ENCODE peak calls at places on chromosomes 6 and 20, in five cellular contexts. One of them, this sample, is unnamed.

GRCh38 chr20:53021934-53022333 is 49.8 kb downstream of the TSHZ2 start:
- DNase-seq in stomach: no peak
- DNase-seq in HepG2: no peak
- DNase-seq in spleen: no peak
- DNase-seq in transverse colon: no peak
- DNase-seq in this sample: no peak

GRCh38 chr20:53036992-53037391 is 64.8 kb downstream of the TSHZ2 start:
- DNase-seq in transverse colon: no peak
- DNase-seq in HepG2: no peak
- DNase-seq in stomach: no peak
- DNase-seq in spleen: no peak
- DNase-seq in this sample: no peak

GRCh38 chr6:113857565-113858066 is 471 bp downstream of the MARCKS start:
- DNase-seq in transverse colon: peak; percentile 29
- DNase-seq in stomach: peak; percentile 25
- DNase-seq in HepG2: no peak
- DNase-seq in spleen: peak; percentile 86
- DNase-seq in this sample: peak; percentile 35

GRCh38 chr6:78010130-78010529 is 357.3 kb downstream of the MEI4 start:
- DNase-seq in stomach: no peak
- DNase-seq in HepG2: no peak
- DNase-seq in spleen: no peak
- DNase-seq in transverse colon: no peak
- DNase-seq in this sample: no peak

GRCh38 chr6:54786154-54786553 is 60.4 kb upstream of the FAM83B start:
- DNase-seq in spleen: no peak
- DNase-seq in HepG2: no peak
- DNase-seq in stomach: no peak
- DNase-seq in transverse colon: no peak
- DNase-seq in this sample: no peak

GRCh38 chr6:46410330-46410953 is 80.8 kb downstream of the RCAN2 start:
- DNase-seq in transverse colon: no peak
- DNase-seq in stomach: no peak
- DNase-seq in spleen: no peak
- DNase-seq in HepG2: peak; percentile 57
- DNase-seq in this sample: peak; percentile 28

GRCh38 chr20:44138859-44139258 is 48.1 kb downstream of the JPH2 start:
- DNase-seq in transverse colon: no peak
- DNase-seq in stomach: no peak
- DNase-seq in HepG2: no peak
- DNase-seq in spleen: no peak
- DNase-seq in this sample: no peak

GRCh38 chr6:61835214-61835613 is 450.8 kb downstream of the KHDRBS2 start:
- DNase-seq in HepG2: no peak
- DNase-seq in stomach: no peak
- DNase-seq in transverse colon: no peak
- DNase-seq in spleen: no peak
- DNase-seq in this sample: no peak

GRCh38 chr20:50192364-50193168 is 1.9 kb downstream of the CEBPB start:
- DNase-seq in transverse colon: peak; percentile 85
- DNase-seq in spleen: peak; percentile 93
- DNase-seq in stomach: peak; percentile 78
- DNase-seq in HepG2: peak; percentile 92
- DNase-seq in this sample: peak; percentile 83
- TF ChIP-seq POLR2AphosphoS5 in transverse colon: peak; percentile 74
- TF ChIP-seq POLR2AphosphoS5 in spleen: peak; percentile 53
- TF ChIP-seq POLR2AphosphoS5 in stomach: peak; percentile 76
- TF ChIP-seq POLR2AphosphoS5 in HepG2: peak; percentile 38
- TF ChIP-seq POLR2AphosphoS5 in this sample: peak; percentile 63

GRCh38 chr6:122323361-122323760 is 76.1 kb upstream of the HSF2 start:
- DNase-seq in spleen: no peak
- DNase-seq in HepG2: no peak
- DNase-seq in transverse colon: no peak
- DNase-seq in stomach: no peak
- DNase-seq in this sample: no peak
- H3K4me3 ChIP-seq in spleen: peak overlapping the region; percentile 16
- H3K4me3 ChIP-seq in HepG2: no peak overlapping the region
- H3K4me3 ChIP-seq in transverse colon: no peak overlapping the region
- H3K4me3 ChIP-seq in stomach: peak overlapping the region; percentile 21
- H3K4me3 ChIP-seq in this sample: peak overlapping the region; percentile 44

GRCh38 chr6:44655368-44656342 is 268.1 kb downstream of the CDC5L start:
- DNase-seq in stomach: peak; percentile 64
- DNase-seq in transverse colon: peak; percentile 78
- DNase-seq in spleen: peak; percentile 90
- DNase-seq in HepG2: peak; percentile 63
- DNase-seq in this sample: peak; percentile 95
- TF ChIP-seq CTCF in stomach: peak; percentile 88
- TF ChIP-seq CTCF in transverse colon: peak; percentile 96
- TF ChIP-seq CTCF in spleen: peak; percentile 88
- TF ChIP-seq CTCF in HepG2: peak; percentile 98
- TF ChIP-seq CTCF in this sample: peak; percentile 85

GRCh38 chr6:150307520-150307919 is 61.3 kb upstream of the IYD start:
- DNase-seq in stomach: no peak
- DNase-seq in spleen: no peak
- DNase-seq in transverse colon: no peak
- DNase-seq in HepG2: no peak
- DNase-seq in this sample: no peak

GRCh38 chr6:150312395-150312794 is 56.4 kb upstream of the IYD start:
- DNase-seq in transverse colon: no peak
- DNase-seq in spleen: no peak
- DNase-seq in HepG2: no peak
- DNase-seq in stomach: no peak
- DNase-seq in this sample: no peak

GRCh38 chr6:150312844-150313584 is 55.8 kb upstream of the IYD start:
- DNase-seq in spleen: no peak
- DNase-seq in HepG2: no peak
- DNase-seq in transverse colon: no peak
- DNase-seq in stomach: no peak
- DNase-seq in this sample: no peak

GRCh38 chr6:150308812-150309475 is 59.9 kb upstream of the IYD start:
- DNase-seq in stomach: no peak
- DNase-seq in transverse colon: no peak
- DNase-seq in spleen: no peak
- DNase-seq in HepG2: no peak
- DNase-seq in this sample: no peak

GRCh38 chr6:150310539-150310938 is 58.3 kb upstream of the IYD start:
- DNase-seq in HepG2: no peak
- DNase-seq in spleen: no peak
- DNase-seq in stomach: no peak
- DNase-seq in transverse colon: no peak
- DNase-seq in this sample: no peak
- TF ChIP-seq POLR2AphosphoS5 in HepG2: no peak
- TF ChIP-seq POLR2AphosphoS5 in spleen: no peak
- TF ChIP-seq POLR2AphosphoS5 in stomach: no peak
- TF ChIP-seq POLR2AphosphoS5 in transverse colon: no peak
- TF ChIP-seq POLR2AphosphoS5 in this sample: no peak

GRCh38 chr6:13812359-13812642 is 2.1 kb downstream of the MCUR1 start:
- DNase-seq in HepG2: no peak
- DNase-seq in spleen: no peak
- DNase-seq in stomach: no peak
- DNase-seq in transverse colon: no peak
- DNase-seq in this sample: no peak
- H3K4me3 ChIP-seq in HepG2: no peak overlapping the region
- H3K4me3 ChIP-seq in spleen: no peak overlapping the region
- H3K4me3 ChIP-seq in stomach: no peak overlapping the region
- H3K4me3 ChIP-seq in transverse colon: no peak overlapping the region
- H3K4me3 ChIP-seq in this sample: no peak overlapping the region